ENCODE peak calls at places on chromosomes 3 and 15, in four cellular contexts. One of them, this sample, is unnamed.

GRCh38 chr3:177370396-177370795 is 173.1 kb upstream of the TBL1XR1 start:
- DNase-seq in HepG2: no peak
- DNase-seq in A549: no peak
- DNase-seq in GM12878: no peak
- DNase-seq in this sample: no peak

GRCh38 chr3:131711114-131711786 is 208.5 kb upstream of the MRPL3 start:
- DNase-seq in HepG2: no peak
- DNase-seq in A549: no peak
- DNase-seq in GM12878: no peak
- DNase-seq in this sample: no peak

GRCh38 chr15:56496635-56497034 is 31.7 kb upstream of the MNS1 start:
- DNase-seq in HepG2: peak; percentile 60
- DNase-seq in A549: peak; percentile 79
- DNase-seq in GM12878: peak; percentile 31
- DNase-seq in this sample: peak; percentile 54

GRCh38 chr3:67531149-67532101 is 123.0 kb downstream of the SUCLG2 start:
- DNase-seq in HepG2: no peak
- DNase-seq in A549: no peak
- DNase-seq in GM12878: no peak
- DNase-seq in this sample: no peak

GRCh38 chr15:68814596-68814995 is 6.1 kb downstream of the ANP32A start:
- DNase-seq in HepG2: no peak
- DNase-seq in A549: no peak
- DNase-seq in GM12878: no peak
- DNase-seq in this sample: no peak

GRCh38 chr15:80920271-80920699 is 69.3 kb downstream of the MESD start:
- DNase-seq in HepG2: no peak
- DNase-seq in A549: no peak
- DNase-seq in GM12878: no peak
- DNase-seq in this sample: no peak

GRCh38 chr3:52670621-52671521 is 14.8 kb downstream of the PBRM1 start:
- DNase-seq in HepG2: peak; percentile 32
- DNase-seq in A549: peak; percentile 55
- DNase-seq in GM12878: peak; percentile 77
- DNase-seq in this sample: peak; percentile 18

GRCh38 chr3:186452517-186452916 is 90.5 kb upstream of the DGKG start:
- DNase-seq in HepG2: no peak
- DNase-seq in A549: no peak
- DNase-seq in GM12878: no peak
- DNase-seq in this sample: no peak

GRCh38 chr15:66923438-66923881 is 141.9 kb upstream of the SMAD3 start:
- DNase-seq in HepG2: peak; percentile 34
- DNase-seq in A549: peak; percentile 58
- DNase-seq in GM12878: no peak
- DNase-seq in this sample: peak; percentile 61

GRCh38 chr15:98286831-98287230 is 326.3 kb downstream of the ARRDC4 start:
- DNase-seq in HepG2: no peak
- DNase-seq in A549: no peak
- DNase-seq in GM12878: no peak
- DNase-seq in this sample: no peak

GRCh38 chr3:48268936-48269551 is 28.1 kb downstream of the ZNF589 start:
- DNase-seq in HepG2: no peak
- DNase-seq in A549: no peak
- DNase-seq in GM12878: no peak
- DNase-seq in this sample: no peak

GRCh38 chr3:7950890-7951289 is 550.7 kb upstream of the LMCD1 start:
- DNase-seq in HepG2: no peak
- DNase-seq in A549: no peak
- DNase-seq in GM12878: no peak
- DNase-seq in this sample: no peak

GRCh38 chr3:191331443-191331842 is 1.1 kb upstream of the UTS2B start:
- DNase-seq in HepG2: no peak
- DNase-seq in A549: no peak
- DNase-seq in GM12878: no peak
- DNase-seq in this sample: peak; percentile 6

GRCh38 chr3:10344147-10344943 is 23.4 kb upstream of the SEC13 start:
- DNase-seq in HepG2: no peak
- DNase-seq in A549: peak; percentile 63
- DNase-seq in GM12878: no peak
- DNase-seq in this sample: peak; percentile 82

GRCh38 chr3:189995129-189995528 is 125.6 kb downstream of the P3H2 start:
- DNase-seq in HepG2: no peak
- DNase-seq in A549: no peak
- DNase-seq in GM12878: no peak
- DNase-seq in this sample: no peak

GRCh38 chr3:127889461-127889863 is 25.6 kb upstream of the KBTBD12 start:
- DNase-seq in HepG2: no peak
- DNase-seq in A549: no peak
- DNase-seq in GM12878: no peak
- DNase-seq in this sample: no peak

DNA sequence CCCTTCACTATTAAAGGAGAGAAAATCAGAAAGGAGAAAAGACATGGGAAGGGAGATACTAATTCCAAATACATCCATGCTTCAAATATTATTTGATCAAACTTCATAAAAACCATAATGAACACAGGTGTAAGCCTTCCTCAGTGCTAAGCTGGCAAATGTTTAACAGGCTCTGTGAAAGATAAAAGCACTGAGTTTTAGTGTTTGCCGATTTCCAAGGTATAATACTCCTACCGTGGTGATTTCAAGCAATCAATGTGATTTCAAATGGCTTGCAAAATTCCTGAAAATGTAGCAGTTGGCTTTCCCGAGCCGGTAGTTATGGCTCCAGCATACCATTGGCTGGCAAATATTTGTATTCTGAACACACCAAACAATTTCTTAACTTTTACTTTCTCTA is 732.3 kb upstream of the GOLIM4 start:
- DNase-seq in HepG2: no peak
- DNase-seq in A549: no peak
- DNase-seq in GM12878: no peak
- DNase-seq in this sample: no peak
- TF ChIP-seq CHD4 in HepG2: no peak
- TF ChIP-seq CHD4 in A549: no peak
- TF ChIP-seq CHD4 in GM12878: no peak
- TF ChIP-seq CHD4 in this sample: no peak

DNA sequence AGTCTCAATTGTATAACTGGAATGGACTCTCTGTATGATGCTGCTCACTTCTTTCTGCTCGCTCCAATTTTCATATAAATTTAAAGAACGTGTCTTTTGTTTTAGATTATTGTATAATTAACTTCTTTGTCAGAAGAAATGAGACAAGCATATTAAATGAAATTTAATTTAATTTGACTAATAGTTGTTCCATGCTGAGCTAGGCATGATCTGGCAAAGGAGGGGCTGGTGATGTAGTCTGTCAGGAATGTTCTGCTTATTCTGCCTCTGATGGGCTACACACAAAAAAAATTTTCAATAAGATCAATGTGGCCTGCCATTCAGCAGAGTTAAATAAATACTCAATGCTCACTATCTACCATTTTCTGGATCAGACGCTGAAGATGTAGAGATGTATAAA is 208.4 kb upstream of the CD96 start:
- DNase-seq in HepG2: no peak
- DNase-seq in A549: no peak
- DNase-seq in GM12878: no peak
- DNase-seq in this sample: no peak
- TF ChIP-seq CHD4 in HepG2: no peak
- TF ChIP-seq CHD4 in A549: no peak
- TF ChIP-seq CHD4 in GM12878: no peak
- TF ChIP-seq CHD4 in this sample: no peak

GRCh38 chr15:91970142-91970541 is 116.6 kb downstream of the SLCO3A1 start:
- DNase-seq in HepG2: no peak
- DNase-seq in A549: no peak
- DNase-seq in GM12878: no peak
- DNase-seq in this sample: no peak
- TF ChIP-seq CHD4 in HepG2: no peak
- TF ChIP-seq CHD4 in A549: no peak
- TF ChIP-seq CHD4 in GM12878: no peak
- TF ChIP-seq CHD4 in this sample: no peak

GRCh38 chr3:69011331-69011730 is 2.2 kb downstream of the EOGT start:
- DNase-seq in HepG2: no peak
- DNase-seq in A549: no peak
- DNase-seq in GM12878: no peak
- DNase-seq in this sample: no peak
- TF ChIP-seq CHD4 in HepG2: no peak
- TF ChIP-seq CHD4 in A549: no peak
- TF ChIP-seq CHD4 in GM12878: no peak
- TF ChIP-seq CHD4 in this sample: no peak

GRCh38 chr3:157410945-157411344 is 25.7 kb upstream of the PTX3 start:
- DNase-seq in HepG2: no peak
- DNase-seq in A549: no peak
- DNase-seq in GM12878: no peak
- DNase-seq in this sample: no peak
- TF ChIP-seq CHD4 in HepG2: no peak
- TF ChIP-seq CHD4 in A549: no peak
- TF ChIP-seq CHD4 in GM12878: no peak
- TF ChIP-seq CHD4 in this sample: no peak

GRCh38 chr15:94230436-94230885 is 900 bp upstream of the MCTP2 start:
- DNase-seq in HepG2: no peak
- DNase-seq in A549: no peak
- DNase-seq in GM12878: no peak
- DNase-seq in this sample: no peak

GRCh38 chr15:94229591-94230365 is 1.6 kb upstream of the MCTP2 start:
- DNase-seq in HepG2: no peak
- DNase-seq in A549: no peak
- DNase-seq in GM12878: peak; percentile 70
- DNase-seq in this sample: no peak

GRCh38 chr15:94230886-94231727 is at the start of gene MCTP2:
- DNase-seq in HepG2: peak; percentile 62
- DNase-seq in A549: no peak
- DNase-seq in GM12878: peak; percentile 57
- DNase-seq in this sample: no peak

GRCh38 chr15:94225616-94226015 is 5.7 kb upstream of the MCTP2 start:
- DNase-seq in HepG2: no peak
- DNase-seq in A549: no peak
- DNase-seq in GM12878: no peak
- DNase-seq in this sample: no peak
- TF ChIP-seq CHD4 in HepG2: no peak
- TF ChIP-seq CHD4 in A549: no peak
- TF ChIP-seq CHD4 in GM12878: no peak
- TF ChIP-seq CHD4 in this sample: no peak

GRCh38 chr3:168461793-168462192 is 366.1 kb upstream of the GOLIM4 start:
- DNase-seq in HepG2: no peak
- DNase-seq in A549: no peak
- DNase-seq in GM12878: no peak
- DNase-seq in this sample: no peak

GRCh38 chr3:168472811-168473210 is 377.1 kb upstream of the GOLIM4 start:
- DNase-seq in HepG2: no peak
- DNase-seq in A549: no peak
- DNase-seq in GM12878: no peak
- DNase-seq in this sample: no peak

GRCh38 chr3:168467085-168467714 is 371.5 kb upstream of the GOLIM4 start:
- DNase-seq in HepG2: no peak
- DNase-seq in A549: no peak
- DNase-seq in GM12878: peak; percentile 21
- DNase-seq in this sample: no peak
- TF ChIP-seq CHD4 in HepG2: no peak
- TF ChIP-seq CHD4 in A549: no peak
- TF ChIP-seq CHD4 in GM12878: no peak
- TF ChIP-seq CHD4 in this sample: no peak

This sample was measured in K562.